ENCODE peak calls at places on chromosomes 16 and 17, in six cellular contexts. W is adrenal gland, D is IMR-90, F is stomach, T is NB4, U is breast epithelium. G is an unnamed sample.

GRCh38 chr16:65281636-65282035 is 159.8 kb upstream of the CDH11 start:
- DNase-seq in W (no peak), D (no peak), F (no peak), T (no peak), U (no peak), G (no peak)

GRCh38 chr16:21599994-21600773 is 807 bp downstream of the METTL9 start:
- DNase-seq in W (no peak), D (peak), F (no peak), T (peak), U (no peak), G (peak)

GRCh38 chr17:41982026-41982989 is 15.7 kb downstream of the CNP start:
- DNase-seq in W (peak), D (peak), F (no peak), T (no peak), U (no peak), G (no peak)

GRCh38 chr17:77476920-77477805 is 336.4 kb downstream of the SEC14L1 start:
- DNase-seq in W (peak), D (peak), F (peak), T (no peak), U (peak), G (no peak)

GRCh38 chr17:60720763-60721531 is 43.3 kb downstream of the BCAS3 start:
- DNase-seq in W (peak), D (peak), F (no peak), T (peak), U (no peak), G (peak)

GRCh38 chr16:49912688-49913087 is 56.8 kb upstream of the ZNF423 start:
- DNase-seq in W (no peak), D (no peak), F (no peak), T (no peak), U (no peak), G (no peak)

GRCh38 chr16:87465306-87465705 is 27.5 kb downstream of the ZCCHC14 start:
- DNase-seq in W (peak), D (peak), F (peak), T (peak), U (peak), G (peak)

GRCh38 chr17:61479493-61480413 is 27.5 kb downstream of the TBX4 start:
- DNase-seq in W (no peak), D (no peak), F (no peak), T (no peak), U (no peak), G (no peak)

GRCh38 chr17:55421179-55421934 is at the start of gene MMD:
- DNase-seq in W (no peak), D (no peak), F (no peak), T (no peak), U (no peak), G (no peak)

GRCh38 chr17:51352798-51353197 is 92.5 kb downstream of the UTP18 start:
- DNase-seq in W (no peak), D (no peak), F (no peak), T (no peak), U (no peak), G (no peak)

GRCh38 chr16:48326937-48327336 is 58.3 kb downstream of the SIAH1 start:
- DNase-seq in W (no peak), D (no peak), F (no peak), T (no peak), U (no peak), G (no peak)

GRCh38 chr16:11614587-11615175 is 28.0 kb upstream of the LITAF start:
- DNase-seq in W (no peak), D (no peak), F (no peak), T (no peak), U (no peak), G (no peak)

GRCh38 chr17:56121661-56122060 is 31.6 kb upstream of the ANKFN1 start:
- DNase-seq in W (no peak), D (no peak), F (no peak), T (peak), U (no peak), G (no peak)

GRCh38 chr16:71933913-71934696 is 38.8 kb downstream of the IST1 start:
- DNase-seq in W (no peak), D (peak), F (no peak), T (no peak), U (no peak), G (peak)

GRCh38 chr17:27586203-27586701 is 44.7 kb upstream of the LGALS9 start:
- DNase-seq in W (no peak), D (peak), F (no peak), T (no peak), U (no peak), G (peak)

GRCh38 chr16:4489030-4489429 is 12.8 kb downstream of the HMOX2 start:
- DNase-seq in W (peak), D (peak), F (no peak), T (no peak), U (no peak), G (no peak)

GRCh38 chr17:41518789-41519449 is at the start of gene KRT15:
- DNase-seq in W (no peak), D (peak), F (no peak), T (no peak), U (no peak), G (no peak)

GRCh38 chr17:3335876-3336275 is 37.7 kb upstream of the OR3A1 start:
- DNase-seq in W (no peak), D (no peak), F (no peak), T (no peak), U (no peak), G (no peak)

GRCh38 chr17:58585554-58585953 is 71.1 kb upstream of the MTMR4 start:
- DNase-seq in W (no peak), D (no peak), F (no peak), T (no peak), U (no peak), G (no peak)

GRCh38 chr16:28554634-28555423 is 1.1 kb downstream of the SGF29 start:
- DNase-seq in W (no peak), D (no peak), F (no peak), T (no peak), U (no peak), G (no peak)

GRCh38 chr16:28555593-28555992 is 1.9 kb downstream of the SGF29 start:
- DNase-seq in W (no peak), D (no peak), F (no peak), T (no peak), U (no peak), G (no peak)

GRCh38 chr16:28556914-28557320 is 3.2 kb downstream of the SGF29 start:
- DNase-seq in W (no peak), D (no peak), F (no peak), T (peak), U (no peak), G (no peak)

GRCh38 chr16:28549301-28549899 is 4.3 kb upstream of the SGF29 start:
- DNase-seq in W (peak), D (peak), F (no peak), T (peak), U (no peak), G (no peak)

GRCh38 chr16:28553776-28554633 is at the start of gene SGF29:
- DNase-seq in W (peak), D (peak), F (peak), T (peak), U (peak), G (peak)
- TF ChIP-seq POLR2A in W (peak), D (peak), F (no peak), T (peak), U (peak), G (peak)

GRCh38 chr16:81745704-81746558 is 33.2 kb upstream of the PLCG2 start:
- DNase-seq in W (peak), D (peak), F (peak), T (peak), U (peak), G (peak)
- TF ChIP-seq POLR2A in W (no peak), D (no peak), F (no peak), T (peak), U (no peak), G (peak)

GRCh38 chr17:82592289-82592683 is 56.0 kb downstream of the WDR45B start:
- DNase-seq in W (no peak), D (no peak), F (peak), T (peak), U (no peak), G (peak)

GRCh38 chr17:82594571-82594970 is 53.7 kb downstream of the WDR45B start:
- DNase-seq in W (no peak), D (no peak), F (no peak), T (no peak), U (no peak), G (no peak)

GRCh38 chr17:82593590-82594087 is 54.6 kb downstream of the WDR45B start:
- DNase-seq in W (peak), D (no peak), F (no peak), T (no peak), U (no peak), G (no peak)

GRCh38 chr17:82590881-82591539 is 57.2 kb downstream of the WDR45B start:
- DNase-seq in W (no peak), D (no peak), F (no peak), T (no peak), U (no peak), G (no peak)

GRCh38 chr17:82592751-82593589 is 55.3 kb downstream of the WDR45B start:
- DNase-seq in W (peak), D (peak), F (peak), T (peak), U (no peak), G (peak)
- TF ChIP-seq POLR2A in W (no peak), D (no peak), F (no peak), T (no peak), U (no peak), G (no peak)

GRCh38 chr17:17572010-17572785 is 19.3 kb downstream of the PEMT start:
- DNase-seq in W (peak), D (no peak), F (no peak), T (peak), U (no peak), G (no peak)
- TF ChIP-seq POLR2A in W (no peak), D (no peak), F (no peak), T (no peak), U (no peak), G (no peak)

G was measured in erythroblast.